ENCODE peak calls at places on chromosome X, in four cellular contexts. F is HCT116, Z is A673, W is fibroblast of lung. J is an unnamed sample. For H3K4me1, the result is how much of the 10 kb centered on the place peaks cover.

GRCh38 chrX:1686642-1687041 is 71.8 kb downstream of the ASMT start:
- DNase-seq in F (no peak), Z (no peak), W (no peak), J (no peak)

GRCh38 chrX:21047034-21047455 is 327.2 kb upstream of the CNKSR2 start:
- DNase-seq in F (no peak), Z (no peak), W (no peak), J (no peak)

GRCh38 chrX:145190801-145191389 is 56.4 kb upstream of the SPANXN1 start:
- DNase-seq in F (no peak), Z (peak), W (peak), J (no peak)

GRCh38 chrX:850471-850916 is 219.9 kb downstream of the SHOX start:
- DNase-seq in F (no peak), Z (no peak), W (no peak), J (no peak)

GRCh38 chrX:99777912-99778311 is 632.2 kb downstream of the PCDH19 start:
- DNase-seq in F (no peak), Z (no peak), W (no peak), J (no peak)

GRCh38 chrX:77742788-77743476 is 43.1 kb downstream of the ATRX start:
- DNase-seq in F (no peak), Z (no peak), W (no peak), J (no peak)

GRCh38 chrX:155745792-155746191 is 133.0 kb upstream of the TMLHE start:
- DNase-seq in F (peak), Z (peak), W (peak), J (peak)

GRCh38 chrX:63466690-63467089 is 115.6 kb upstream of the SPIN4 start:
- DNase-seq in F (no peak), Z (no peak), W (no peak), J (no peak)

GRCh38 chrX:132488819-132489255 is at the start of gene MBNL3:
- DNase-seq in F (no peak), Z (peak), W (peak), J (no peak)

GRCh38 chrX:17549005-17549685 is 174.1 kb downstream of the NHS start:
- DNase-seq in F (no peak), Z (no peak), W (no peak), J (no peak)
- H3K4me1 ChIP-seq in F (under half), Z (under half), W (under half), J (under half)

GRCh38 chrX:107773206-107773605 is 2.4 kb downstream of the TSC22D3 start:
- DNase-seq in F (no peak), Z (no peak), W (no peak), J (no peak)

GRCh38 chrX:107775734-107776511 is at the start of gene TSC22D3:
- DNase-seq in F (peak), Z (peak), W (peak), J (peak)

GRCh38 chrX:107776649-107777535 is 641 bp upstream of the NCBP2L start:
- DNase-seq in F (peak), Z (peak), W (peak), J (peak)

GRCh38 chrX:107773906-107774435 is 1.6 kb downstream of the TSC22D3 start:
- DNase-seq in F (no peak), Z (no peak), W (no peak), J (no peak)

GRCh38 chrX:107775000-107775733 is 420 bp downstream of the TSC22D3 start:
- DNase-seq in F (no peak), Z (no peak), W (no peak), J (no peak)
- TF ChIP-seq EZH2 in F (no peak), Z (no peak), W (peak), J (no peak)

GRCh38 chrX:19728915-19729314 is 158.5 kb downstream of the SH3KBP1 start:
- DNase-seq in F (no peak), Z (no peak), W (no peak), J (no peak)

GRCh38 chrX:19728083-19728648 is 159.2 kb downstream of the SH3KBP1 start:
- DNase-seq in F (no peak), Z (no peak), W (no peak), J (no peak)

GRCh38 chrX:19724409-19724808 is 163.0 kb downstream of the SH3KBP1 start:
- DNase-seq in F (no peak), Z (no peak), W (no peak), J (no peak)

GRCh38 chrX:19723427-19723826 is 164.0 kb downstream of the SH3KBP1 start:
- DNase-seq in F (no peak), Z (no peak), W (no peak), J (no peak)

DNA sequence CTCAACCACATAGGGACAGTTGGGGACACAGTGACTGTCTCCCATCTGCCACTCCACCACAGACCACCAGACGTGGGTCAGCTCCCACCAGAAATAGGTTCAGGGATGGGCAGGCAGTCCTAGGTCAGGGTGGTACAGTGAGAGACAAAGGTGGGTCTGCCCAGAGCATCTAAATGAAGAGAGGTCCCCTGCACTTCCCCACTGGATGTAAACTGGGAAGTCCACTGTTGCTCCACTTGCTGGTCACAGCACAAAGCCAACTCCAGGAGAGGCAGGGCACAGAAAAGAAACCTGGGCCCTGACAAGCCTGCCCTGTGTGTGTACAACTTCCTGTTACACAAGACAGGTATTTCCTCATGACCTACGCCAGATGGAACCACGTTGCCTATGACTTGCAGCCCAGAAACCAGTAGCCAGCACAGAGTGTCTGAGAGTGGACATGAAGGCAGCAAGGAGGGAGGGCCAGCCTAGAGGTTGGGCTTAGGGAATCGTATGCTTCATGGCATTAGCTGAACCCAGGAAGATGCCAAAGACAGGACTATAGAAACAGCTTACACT is 161.8 kb downstream of the SH3KBP1 start:
- DNase-seq in F (no peak), Z (no peak), W (no peak), J (no peak)
- H3K4me1 ChIP-seq in F (under half), Z (under half), W (under half), J (under half)

DNA sequence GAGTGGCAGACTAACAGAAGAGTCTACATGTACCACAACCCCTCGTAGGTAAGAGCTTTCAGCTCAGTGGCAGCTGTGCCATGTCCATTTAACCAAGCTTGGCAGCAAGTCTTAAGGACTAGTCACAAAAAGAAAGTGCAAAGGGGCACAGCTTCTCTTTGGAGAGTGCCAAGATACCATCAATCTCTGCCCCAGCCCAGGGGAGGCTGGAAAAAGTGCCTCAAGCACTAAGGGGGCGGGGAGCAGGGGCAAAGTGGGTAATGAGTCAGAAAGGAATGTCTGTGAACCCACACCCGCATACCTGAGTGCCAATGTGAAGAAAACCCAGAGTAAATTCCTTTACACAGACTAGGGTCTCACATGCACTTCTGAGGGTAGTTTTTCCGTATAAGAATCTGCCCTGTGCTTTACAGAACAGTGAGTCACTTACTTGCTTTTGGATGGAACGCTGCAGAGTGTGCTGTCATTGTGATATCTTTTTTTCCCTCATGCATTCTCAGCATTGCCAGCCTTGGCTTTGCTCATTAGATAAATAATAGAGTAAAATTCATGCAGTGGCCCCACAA is 219.8 kb downstream of the ZNF674 start:
- DNase-seq in F (peak), Z (peak), W (peak), J (peak)
- TF ChIP-seq EZH2 in F (no peak), Z (no peak), W (no peak), J (no peak)

GRCh38 chrX:30156880-30157560 is 58.3 kb upstream of the MAGEB2 start:
- DNase-seq in F (no peak), Z (no peak), W (no peak), J (no peak)

GRCh38 chrX:30156009-30156408 is 59.4 kb upstream of the MAGEB2 start:
- DNase-seq in F (no peak), Z (no peak), W (no peak), J (no peak)

DNA sequence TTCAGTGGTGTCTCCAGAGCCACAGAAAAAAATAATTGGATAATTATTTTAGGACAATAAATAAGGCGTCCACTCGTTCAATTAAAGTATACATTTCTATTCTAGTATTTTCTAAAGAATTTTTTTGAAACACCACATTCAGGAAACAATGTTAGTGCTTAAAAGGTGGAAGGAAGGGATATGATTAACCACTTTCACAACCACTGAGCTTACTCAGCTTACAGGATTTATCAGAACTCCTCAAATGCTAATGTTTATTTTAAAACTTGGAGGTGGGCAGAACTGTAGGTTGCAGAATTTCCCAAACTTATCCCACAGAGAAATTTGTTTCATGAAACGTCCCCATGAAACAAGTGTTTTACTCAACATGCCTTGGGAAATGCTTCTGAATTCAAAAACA is 54.3 kb upstream of the MAGEB2 start:
- DNase-seq in F (no peak), Z (no peak), W (no peak), J (no peak)
- H3K4me1 ChIP-seq in F (under half), Z (under half), W (under half), J (under half)

GRCh38 chrX:2828404-2829065 is at the start of gene GYG2:
- DNase-seq in F (no peak), Z (peak), W (peak), J (no peak)
- TF ChIP-seq EZH2 in F (no peak), Z (no peak), W (no peak), J (no peak)

GRCh38 chrX:150410513-150410912 is 47.4 kb downstream of the MAMLD1 start:
- DNase-seq in F (no peak), Z (no peak), W (no peak), J (no peak)
- H3K4me1 ChIP-seq in F (under half), Z (under half), W (under half), J (under half)

DNA sequence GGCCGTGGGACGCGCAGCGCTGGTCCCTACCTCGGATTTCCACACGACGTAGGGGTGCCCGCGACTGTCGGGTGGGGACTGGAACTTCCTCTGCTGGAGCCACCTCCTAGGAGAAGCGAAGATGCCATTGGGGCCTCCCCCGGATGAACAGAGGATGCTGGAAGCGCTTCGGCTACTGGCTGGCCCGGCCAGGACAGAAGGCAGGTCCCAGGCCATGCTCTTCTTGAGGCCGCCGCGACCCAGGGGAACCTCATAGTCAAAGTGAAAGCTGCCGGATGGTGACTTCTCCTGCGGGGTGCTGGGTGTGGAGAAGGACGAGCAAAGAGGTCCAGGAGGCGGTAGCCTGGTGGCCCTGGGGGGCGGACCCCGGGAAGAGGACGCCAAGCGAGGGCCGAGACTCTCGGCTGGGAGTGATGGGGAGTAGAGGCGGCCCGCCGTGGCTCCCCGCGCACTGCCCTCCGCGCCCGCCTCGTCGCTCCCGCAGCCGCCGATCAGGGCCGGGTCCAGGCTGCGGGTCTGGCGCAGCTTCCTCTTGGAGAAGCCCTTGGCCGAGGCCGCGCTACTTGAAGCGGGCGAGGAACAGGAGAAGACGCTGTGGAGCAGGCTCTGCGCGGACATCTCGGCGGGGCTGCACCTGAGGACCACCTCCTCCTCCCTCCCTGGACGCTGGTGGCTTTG is 1.4 kb downstream of the ARHGAP6 start:
- DNase-seq in F (no peak), Z (no peak), W (no peak), J (no peak)
- TF ChIP-seq EZH2 in F (no peak), Z (no peak), W (no peak), J (no peak)